ENCODE peak calls at places on chromosome 11, in four cellular contexts. M is sigmoid colon, E is adrenal gland, V is transverse colon. X is an unnamed sample. For H3K27me3 and H3K36me3, the result is how much of the 10 kb centered on the place peaks cover.

GRCh38 chr11:11578542-11578941 is 43.3 kb downstream of the GALNT18 start:
- DNase-seq in M (no peak), E (no peak), V (no peak), X (no peak)

GRCh38 chr11:120180571-120181445 is 30.0 kb upstream of the OAF start:
- DNase-seq in M (peak), E (peak), V (no peak), X (no peak)

GRCh38 chr11:88411265-88411664 is 73.7 kb upstream of the CTSC start:
- DNase-seq in M (no peak), E (no peak), V (no peak), X (no peak)

GRCh38 chr11:115333106-115333505 is 171.1 kb downstream of the CADM1 start:
- DNase-seq in M (no peak), E (no peak), V (no peak), X (no peak)

GRCh38 chr11:133399294-133399693 is 133.0 kb downstream of the OPCML start:
- DNase-seq in M (no peak), E (no peak), V (no peak), X (no peak)

GRCh38 chr11:8018742-8019631 is 31.9 kb downstream of the EIF3F start:
- DNase-seq in M (peak), E (peak), V (peak), X (peak)

GRCh38 chr11:19719960-19720359 is 7.3 kb downstream of the NAV2 start:
- DNase-seq in M (no peak), E (no peak), V (no peak), X (no peak)

GRCh38 chr11:10076458-10077141 is 217.4 kb downstream of the SBF2 start:
- DNase-seq in M (peak), E (peak), V (peak), X (peak)

DNA sequence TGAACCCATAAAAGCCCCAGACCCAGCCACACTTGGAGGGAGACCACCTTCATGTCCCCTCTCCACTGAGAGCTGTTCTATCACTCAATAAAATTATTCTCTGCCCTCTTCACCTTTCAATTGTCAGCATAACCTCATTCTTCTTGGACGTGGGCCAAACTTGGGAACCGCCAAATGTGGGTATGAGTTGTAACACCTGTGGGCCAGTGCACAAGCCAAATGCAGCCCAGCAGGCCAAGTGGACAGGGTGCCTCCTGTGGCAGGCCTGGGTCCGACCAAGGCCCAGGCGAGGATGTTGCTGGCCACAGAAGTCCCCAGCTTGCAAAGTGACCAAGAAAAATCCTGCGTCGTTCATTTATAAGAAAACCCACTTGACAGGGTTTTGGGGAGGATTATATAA is 621.2 kb downstream of the METTL15 start:
- DNase-seq in M (no peak), E (no peak), V (no peak), X (no peak)
- TF ChIP-seq CTCF in M (no peak), E (no peak), V (no peak), X (no peak)

GRCh38 chr11:78150754-78151153 is 11.3 kb upstream of the ALG8 start:
- DNase-seq in M (no peak), E (no peak), V (no peak), X (no peak)

GRCh38 chr11:78149646-78150045 is 10.2 kb upstream of the ALG8 start:
- DNase-seq in M (no peak), E (no peak), V (no peak), X (no peak)

GRCh38 chr11:78147807-78148206 is 8.4 kb upstream of the ALG8 start:
- DNase-seq in M (no peak), E (no peak), V (no peak), X (no peak)

GRCh38 chr11:78151804-78152203 is 12.4 kb upstream of the ALG8 start:
- DNase-seq in M (no peak), E (no peak), V (no peak), X (no peak)

DNA sequence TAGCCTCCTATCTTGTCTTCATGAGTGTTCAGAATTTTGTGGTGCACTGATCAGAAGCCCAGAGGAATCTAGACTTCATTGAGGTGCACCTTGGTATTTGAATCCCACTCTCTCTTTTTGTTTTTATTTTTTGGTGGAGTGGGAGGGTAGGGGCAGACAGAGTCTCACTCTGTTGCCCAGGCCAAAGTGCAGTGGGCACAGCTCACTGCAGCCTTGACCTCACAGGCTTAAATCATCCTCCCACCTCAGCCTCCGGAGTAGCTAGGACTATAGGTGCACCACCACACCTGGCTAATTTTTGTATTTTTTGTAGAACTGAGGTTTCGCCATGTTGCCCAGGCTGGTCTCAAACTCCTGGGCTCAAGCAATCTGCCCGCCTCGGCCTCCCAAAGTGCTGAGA is 10.9 kb upstream of the ALG8 start:
- DNase-seq in M (no peak), E (no peak), V (no peak), X (no peak)
- H3K27me3 ChIP-seq in M (under half), E (under half), V (under half), X (under half)

GRCh38 chr11:70282012-70282411 is 11.5 kb downstream of the PPFIA1 start:
- DNase-seq in M (no peak), E (no peak), V (no peak), X (peak)

GRCh38 chr11:70278994-70279393 is 8.5 kb downstream of the PPFIA1 start:
- DNase-seq in M (no peak), E (no peak), V (no peak), X (no peak)

GRCh38 chr11:70281114-70281729 is 10.7 kb downstream of the PPFIA1 start:
- DNase-seq in M (peak), E (peak), V (no peak), X (no peak)
- H3K36me3 ChIP-seq in M (under half), E (under half), V (under half), X (half or more)

GRCh38 chr11:35344990-35345655 is 74.2 kb downstream of the SLC1A2 start:
- DNase-seq in M (no peak), E (no peak), V (peak), X (no peak)
- TF ChIP-seq CTCF in M (no peak), E (no peak), V (no peak), X (no peak)

GRCh38 chr11:61596539-61596938 is 15.7 kb upstream of the SYT7 start:
- DNase-seq in M (no peak), E (no peak), V (no peak), X (no peak)

GRCh38 chr11:61598383-61598782 is 17.5 kb upstream of the SYT7 start:
- DNase-seq in M (no peak), E (no peak), V (no peak), X (no peak)

GRCh38 chr11:61596990-61597389 is 16.1 kb upstream of the SYT7 start:
- DNase-seq in M (no peak), E (no peak), V (no peak), X (no peak)

GRCh38 chr11:61592176-61592575 is 11.3 kb upstream of the SYT7 start:
- DNase-seq in M (no peak), E (no peak), V (no peak), X (no peak)

GRCh38 chr11:61594907-61595257 is 14.0 kb upstream of the SYT7 start:
- DNase-seq in M (no peak), E (no peak), V (no peak), X (no peak)
- H3K27me3 ChIP-seq in M (under half), E (under half), V (under half), X (under half)

GRCh38 chr11:65315204-65315865 is 669 bp downstream of the CDC42EP2 start:
- DNase-seq in M (peak), E (peak), V (peak), X (peak)
- H3K36me3 ChIP-seq in M (under half), E (under half), V (under half), X (under half)

X was measured in Peyer's patch.